ENCODE peak calls at places on chromosomes 12 and 14, in five cellular contexts. R is globus pallidus; F is activated CD4-positive, alpha-beta T cell treated with anti-CD3 and anti-CD28 coated beads for 4 hours; G is bronchial epithelial cell; J is NCI-H2081. L is an unnamed sample.

GRCh38 chr14:92258934-92259333 is 64.0 kb upstream of the SLC24A4 start:
- DNase-seq in J (no peak), G (no peak), F (no peak), R (no peak), L (no peak)

GRCh38 chr12:118500302-118500701 is 123.9 kb downstream of the SUDS3 start:
- DNase-seq in R (no peak), F (no peak), G (no peak), J (no peak), L (no peak)

GRCh38 chr14:95507174-95507573 is 9.3 kb downstream of the SYNE3 start:
- DNase-seq in R (no peak), F (no peak), G (peak), J (no peak), L (peak)

GRCh38 chr14:97723834-97724770 is 926.9 kb downstream of the VRK1 start:
- DNase-seq in G (peak), F (peak), R (no peak), J (no peak), L (peak)

GRCh38 chr12:65450610-65451009 is 172.1 kb downstream of the MSRB3 start:
- DNase-seq in G (no peak), F (no peak), J (no peak), R (no peak), L (no peak)

GRCh38 chr12:99059824-99060526 is 414.9 kb downstream of the APAF1 start:
- DNase-seq in F (no peak), G (no peak), R (no peak), J (no peak), L (no peak)

GRCh38 chr12:88544991-88545684 is 35.1 kb downstream of the KITLG start:
- DNase-seq in F (no peak), G (no peak), J (no peak), R (no peak), L (no peak)

GRCh38 chr14:94643316-94644101 is 31.3 kb downstream of the SERPINA3 start:
- DNase-seq in F (no peak), G (no peak), R (no peak), J (no peak), L (no peak)

GRCh38 chr14:100898465-100898864 is 5.1 kb downstream of the RTL1 start:
- DNase-seq in F (no peak), G (no peak), R (no peak), J (no peak), L (no peak)

GRCh38 chr12:104827587-104827986 is 130.5 kb downstream of the SLC41A2 start:
- DNase-seq in G (no peak), R (no peak), J (no peak), F (peak), L (no peak)

GRCh38 chr14:52825085-52825484 is 33.7 kb upstream of the GNPNAT1 start:
- DNase-seq in J (no peak), R (no peak), G (no peak), F (no peak), L (no peak)

GRCh38 chr12:50258167-50258551 is 25.2 kb downstream of the LIMA1 start:
- DNase-seq in G (peak), J (no peak), F (no peak), R (no peak), L (no peak)

GRCh38 chr14:80809663-80810062 is 131.9 kb downstream of the CEP128 start:
- DNase-seq in G (no peak), J (no peak), R (no peak), F (no peak), L (no peak)

GRCh38 chr12:49092086-49092815 is 2.4 kb downstream of the DHH start:
- DNase-seq in F (peak), R (peak), J (no peak), G (no peak), L (no peak)

GRCh38 chr14:24847568-24847967 is 202.4 kb downstream of the STXBP6 start:
- DNase-seq in J (no peak), F (no peak), R (no peak), G (no peak), L (no peak)

GRCh38 chr14:71437870-71438269 is 494.4 kb upstream of the RGS6 start:
- DNase-seq in R (no peak), F (no peak), J (no peak), G (peak), L (no peak)

GRCh38 chr12:111034148-111034910 is 114.0 kb upstream of the MYL2 start:
- DNase-seq in J (no peak), F (no peak), G (peak), R (no peak), L (no peak)

GRCh38 chr14:57060276-57060956 is 208.3 kb downstream of the EXOC5 start:
- DNase-seq in R (peak), G (peak), F (no peak), J (no peak), L (no peak)

GRCh38 chr14:25349269-25349668 is 299.3 kb upstream of the STXBP6 start:
- DNase-seq in G (peak), F (no peak), J (no peak), R (no peak), L (no peak)

GRCh38 chr14:24699052-24699451 is 65.1 kb upstream of the GZMB start:
- DNase-seq in J (no peak), R (no peak), F (no peak), G (no peak), L (no peak)

GRCh38 chr14:36901846-36902245 is 240.2 kb downstream of the PAX9 start:
- DNase-seq in F (no peak), R (no peak), G (no peak), J (no peak), L (no peak)

GRCh38 chr12:22530-23201 is 43.9 kb upstream of the IQSEC3 start:
- DNase-seq in R (no peak), F (no peak), G (no peak), J (no peak), L (no peak)

GRCh38 chr14:83825836-83826235 is 1704.1 kb upstream of the FLRT2 start:
- DNase-seq in J (no peak), R (no peak), G (no peak), F (no peak), L (no peak)

GRCh38 chr14:85533821-85534271 is 3.9 kb downstream of the FLRT2 start:
- DNase-seq in F (no peak), G (no peak), J (peak), R (no peak), L (no peak)

GRCh38 chr14:92951912-92952471 is 29.0 kb downstream of the CHGA start:
- DNase-seq in J (peak), F (peak), R (peak), G (peak), L (peak)

GRCh38 chr12:10721654-10722501 is 1.2 kb downstream of the YBX3 start:
- DNase-seq in F (peak), R (peak), G (peak), J (peak), L (peak)

GRCh38 chr14:61528591-61529021 is 166.7 kb upstream of the HIF1A start:
- DNase-seq in J (no peak), G (peak), R (no peak), F (no peak), L (no peak)

GRCh38 chr14:59244581-59244980 is 56.1 kb downstream of the DAAM1 start:
- DNase-seq in R (no peak), F (no peak), J (no peak), G (peak), L (no peak)

GRCh38 chr12:67070307-67070600 is 198.9 kb upstream of the CAND1 start:
- DNase-seq in J (no peak), F (peak), R (no peak), G (no peak), L (no peak)

GRCh38 chr14:69528930-69529329 is 44.4 kb downstream of the PLEKHD1 start:
- DNase-seq in J (no peak), R (no peak), F (no peak), G (no peak), L (no peak)

GRCh38 chr14:63174760-63175191 is 29.5 kb upstream of the RHOJ start:
- DNase-seq in G (peak), R (peak), F (no peak), J (peak), L (no peak)

GRCh38 chr12:49358548-49359141 is 8.6 kb upstream of the SPATS2 start:
- DNase-seq in R (peak), J (peak), F (peak), G (peak), L (no peak)

GRCh38 chr12:68175566-68176033 is 16.1 kb upstream of the IFNG start:
- DNase-seq in F (peak), J (no peak), G (no peak), R (no peak), L (no peak)

GRCh38 chr12:121797937-121798801 is 4.7 kb upstream of the RHOF start:
- DNase-seq in F (no peak), R (peak), J (peak), G (no peak), L (peak)

GRCh38 chr12:47896022-47896421 is 8.8 kb downstream of the VDR start:
- DNase-seq in G (no peak), F (no peak), J (peak), R (no peak), L (no peak)

GRCh38 chr12:68113644-68114043 is 45.9 kb downstream of the IFNG start:
- DNase-seq in J (peak), F (peak), G (no peak), R (no peak), L (no peak)

GRCh38 chr14:68966872-68967301 is 12.2 kb downstream of the ACTN1 start:
- DNase-seq in F (no peak), G (no peak), R (no peak), J (no peak), L (no peak)